ENCODE peak calls at places on chromosomes 3 and 15, in four cellular contexts. D, S, W and A are unnamed samples. For H3K4me1, the result is how much of the 10 kb centered on the place peaks cover.

GRCh38 chr3:11077466-11077865 is 76.8 kb upstream of the HRH1 start:
- DNase-seq in W (no peak), D (no peak), S (no peak), A (peak)

GRCh38 chr3:188385295-188385694 is 231.3 kb downstream of the LPP start:
- DNase-seq in W (no peak), S (no peak), D (no peak), A (no peak)

GRCh38 chr3:185733980-185734724 is 90.7 kb downstream of the IGF2BP2 start:
- DNase-seq in W (peak), S (no peak), D (peak), A (peak)

GRCh38 chr15:27086146-27086545 is 115.2 kb downstream of the GABRG3 start:
- DNase-seq in S (no peak), D (peak), W (no peak), A (no peak)

GRCh38 chr3:184911570-184911969 is 99.6 kb downstream of the VPS8 start:
- DNase-seq in D (no peak), S (no peak), W (no peak), A (no peak)

GRCh38 chr3:119295816-119296484 is 1.8 kb downstream of the ARHGAP31 start:
- DNase-seq in W (no peak), S (no peak), D (no peak), A (no peak)

GRCh38 chr3:183895296-183895695 is 10.6 kb upstream of the PARL start:
- DNase-seq in W (peak), S (no peak), D (peak), A (peak)

GRCh38 chr3:104909721-104910120 is 457.0 kb upstream of the ALCAM start:
- DNase-seq in W (no peak), S (no peak), D (no peak), A (no peak)

GRCh38 chr3:54133196-54133595 is 10.8 kb downstream of the CACNA2D3 start:
- DNase-seq in D (no peak), S (no peak), W (no peak), A (no peak)

GRCh38 chr3:11288786-11289637 is 16.8 kb downstream of the ATG7 start:
- DNase-seq in D (peak), W (peak), S (peak), A (peak)

GRCh38 chr3:46663611-46664135 is 29.8 kb downstream of the ALS2CL start:
- DNase-seq in S (no peak), W (no peak), D (no peak), A (no peak)

GRCh38 chr3:58471025-58471887 is 20.6 kb upstream of the KCTD6 start:
- DNase-seq in W (peak), S (no peak), D (peak), A (peak)

GRCh38 chr3:7204848-7205156 is 343.9 kb downstream of the GRM7 start:
- DNase-seq in D (no peak), S (peak), W (no peak), A (no peak)

GRCh38 chr15:77024273-77025065 is 29.5 kb downstream of the PSTPIP1 start:
- DNase-seq in S (no peak), W (peak), D (peak), A (peak)

GRCh38 chr15:28110416-28110975 is 11.4 kb upstream of the OCA2 start:
- DNase-seq in D (no peak), S (no peak), W (no peak), A (no peak)

GRCh38 chr3:125154800-125155269 is 57.7 kb downstream of the SLC12A8 start:
- DNase-seq in S (no peak), D (no peak), W (no peak), A (no peak)

GRCh38 chr3:46996689-46997452 is 17.4 kb downstream of the NBEAL2 start:
- DNase-seq in S (no peak), D (no peak), W (no peak), A (no peak)

GRCh38 chr15:68608206-68608843 is 29.5 kb downstream of the CORO2B start:
- DNase-seq in S (no peak), W (no peak), D (no peak), A (no peak)

GRCh38 chr3:182562274-182562673 is 231.0 kb upstream of the ATP11B start:
- DNase-seq in D (no peak), W (no peak), S (no peak), A (no peak)

GRCh38 chr15:40511093-40511471 is 40.3 kb downstream of the CHST14 start:
- DNase-seq in W (no peak), S (no peak), D (no peak), A (no peak)

GRCh38 chr3:97389883-97390282 is 374.7 kb upstream of the ARL6 start:
- DNase-seq in S (no peak), D (no peak), W (no peak), A (no peak)

GRCh38 chr3:6532101-6532500 is 328.8 kb upstream of the GRM7 start:
- DNase-seq in W (no peak), S (no peak), D (no peak), A (no peak)

GRCh38 chr3:118108769-118109168 is 925.9 kb downstream of the IGSF11 start:
- DNase-seq in D (no peak), W (no peak), S (no peak), A (peak)

GRCh38 chr3:78317774-78318173 is 1277.9 kb downstream of the ROBO2 start:
- DNase-seq in S (no peak), W (no peak), D (no peak), A (no peak)

GRCh38 chr15:33069161-33069560 is 125.4 kb downstream of the FMN1 start:
- DNase-seq in S (no peak), W (no peak), D (no peak), A (no peak)

GRCh38 chr15:79332824-79333510 is 22.1 kb downstream of the TMED3 start:
- DNase-seq in W (no peak), D (no peak), S (no peak), A (no peak)

GRCh38 chr15:61327019-61327631 is 98.0 kb upstream of the RORA start:
- DNase-seq in D (no peak), S (peak), W (no peak), A (no peak)

GRCh38 chr15:88804257-88804656 is 1.0 kb downstream of the ACAN start:
- DNase-seq in S (no peak), W (no peak), D (no peak), A (no peak)

GRCh38 chr15:38398134-38398533 is 55.8 kb upstream of the FAM98B start:
- DNase-seq in D (no peak), S (no peak), W (peak), A (no peak)

GRCh38 chr15:89837134-89837829 is 22.6 kb upstream of the ANPEP start:
- DNase-seq in D (no peak), S (no peak), W (no peak), A (no peak)

GRCh38 chr3:72336821-72337479 is 511.3 kb downstream of the SHQ1 start:
- DNase-seq in D (peak), S (no peak), W (no peak), A (no peak)

GRCh38 chr3:36077320-36077719 is 303.0 kb upstream of the STAC start:
- DNase-seq in S (no peak), W (no peak), D (no peak), A (no peak)

GRCh38 chr3:64158334-64158733 is 66.9 kb downstream of the PRICKLE2 start:
- DNase-seq in D (no peak), W (no peak), S (no peak), A (no peak)

GRCh38 chr3:100850156-100850555 is 140.9 kb downstream of the TFG start:
- DNase-seq in W (no peak), S (no peak), D (no peak), A (no peak)

GRCh38 chr3:13479332-13479581 is 849 bp upstream of the HDAC11 start:
- DNase-seq in D (peak), S (no peak), W (peak), A (peak)

GRCh38 chr3:29694331-29694730 is 413.5 kb downstream of the RBMS3 start:
- DNase-seq in D (no peak), W (no peak), S (no peak), A (no peak)

GRCh38 chr3:29695201-29695904 is 414.5 kb downstream of the RBMS3 start:
- DNase-seq in W (no peak), S (no peak), D (no peak), A (no peak)

GRCh38 chr3:29693863-29694262 is 413.0 kb downstream of the RBMS3 start:
- DNase-seq in W (no peak), D (no peak), S (no peak), A (peak)

GRCh38 chr3:29695905-29696238 is 415.0 kb downstream of the RBMS3 start:
- DNase-seq in S (no peak), W (no peak), D (no peak), A (no peak)

GRCh38 chr3:29694783-29695182 is 413.9 kb downstream of the RBMS3 start:
- DNase-seq in S (no peak), W (peak), D (no peak), A (peak)
- TF ChIP-seq CHD4 in S (no peak), W (no peak), D (no peak), A (no peak)

GRCh38 chr15:66105286-66105984 is 148.1 kb downstream of the MEGF11 start:
- DNase-seq in D (no peak), W (no peak), S (no peak), A (no peak)

GRCh38 chr15:66107070-66107469 is 146.5 kb downstream of the MEGF11 start:
- DNase-seq in D (no peak), W (no peak), S (no peak), A (no peak)

GRCh38 chr15:66109826-66110225 is 143.7 kb downstream of the MEGF11 start:
- DNase-seq in S (no peak), D (no peak), W (no peak), A (no peak)

GRCh38 chr15:66110788-66111187 is 142.8 kb downstream of the MEGF11 start:
- DNase-seq in S (no peak), D (no peak), W (no peak), A (no peak)

DNA sequence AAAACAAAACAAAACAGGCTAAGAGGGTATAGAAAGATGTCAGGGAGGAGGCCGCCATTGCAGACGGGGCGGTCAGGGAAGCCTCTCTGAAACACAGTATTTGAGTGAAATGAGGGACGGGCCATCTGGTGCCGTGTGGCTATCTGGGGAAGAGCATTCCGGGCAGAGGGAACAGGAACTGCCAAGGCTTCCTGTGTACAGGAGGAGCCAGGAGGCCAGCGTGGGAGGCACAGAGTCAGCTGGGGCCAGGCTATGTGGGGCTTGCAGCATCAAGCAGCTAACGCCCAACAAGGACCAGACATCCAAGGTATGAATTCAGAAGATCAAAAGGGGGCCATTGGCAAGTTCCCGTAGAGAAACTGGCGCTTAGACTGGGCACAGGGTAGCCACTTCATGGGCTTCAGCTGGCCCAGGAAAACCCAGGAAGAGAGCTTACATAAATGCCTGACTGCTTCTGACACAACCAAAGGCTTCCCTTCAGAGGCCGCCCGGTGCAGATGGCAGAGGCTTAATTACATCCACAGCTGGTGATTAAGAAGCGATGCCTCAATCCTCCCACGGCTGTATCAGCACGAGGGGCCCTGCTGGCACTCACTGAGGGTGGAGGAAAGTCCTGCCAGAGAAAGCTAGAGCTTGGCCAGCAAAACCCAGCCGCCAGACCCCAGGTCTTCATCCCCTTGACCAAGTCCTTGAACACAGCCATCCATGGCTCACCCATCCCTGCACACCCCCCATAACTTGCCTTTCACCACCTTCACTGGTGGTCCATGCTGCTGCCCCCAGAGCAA is 144.9 kb downstream of the MEGF11 start:
- DNase-seq in S (no peak), D (no peak), W (no peak), A (no peak)
- H3K4me1 ChIP-seq in S (under half), D (under half), W (under half), A (under half)

DNA sequence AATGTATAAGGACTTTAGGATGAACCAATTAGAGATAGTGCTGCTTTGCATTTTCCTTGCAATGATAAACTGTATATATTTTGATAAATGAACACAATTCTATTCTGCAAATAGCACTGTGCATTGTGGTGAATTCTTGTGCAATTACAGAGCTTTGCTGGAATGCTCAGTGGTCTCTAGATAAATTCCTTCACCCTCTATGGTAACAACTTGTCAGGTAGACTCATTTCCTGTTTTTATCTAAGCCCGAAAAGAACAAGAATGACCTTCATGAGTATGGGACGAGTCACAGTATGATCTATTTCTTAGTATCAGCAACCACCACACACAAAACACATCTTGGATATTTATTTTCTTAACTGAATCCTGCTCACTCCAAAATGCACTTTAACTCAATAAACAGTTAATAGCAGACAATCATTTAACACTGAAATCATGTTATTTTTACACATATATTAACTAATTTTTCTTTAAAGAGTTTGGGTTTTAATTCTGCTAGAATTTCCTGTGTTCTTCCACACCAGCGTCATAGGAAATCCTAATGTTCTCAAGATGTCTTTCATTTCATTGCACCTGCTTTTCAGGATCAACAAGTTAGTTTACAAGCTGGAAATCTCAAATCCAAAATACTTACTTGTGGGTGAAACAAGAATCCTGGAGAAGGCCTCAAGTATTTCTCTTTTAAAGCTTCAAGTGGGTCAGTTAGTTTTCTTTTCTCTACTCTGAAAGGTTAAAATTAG is 551.2 kb downstream of the MECOM start:
- DNase-seq in S (no peak), W (peak), D (no peak), A (no peak)
- H3K27ac ChIP-seq in S (no peak), W (no peak), D (no peak), A (no peak)

GRCh38 chr3:23077126-23077525 is 126.0 kb upstream of the UBE2E2 start:
- DNase-seq in S (no peak), D (no peak), W (no peak), A (no peak)

GRCh38 chr3:23084367-23084766 is 118.8 kb upstream of the UBE2E2 start:
- DNase-seq in D (no peak), S (no peak), W (no peak), A (no peak)

GRCh38 chr3:23075478-23075877 is 127.6 kb upstream of the UBE2E2 start:
- DNase-seq in W (no peak), D (no peak), S (no peak), A (no peak)

GRCh38 chr3:23078735-23079134 is 124.4 kb upstream of the UBE2E2 start:
- DNase-seq in S (no peak), W (no peak), D (no peak), A (no peak)

GRCh38 chr3:23079976-23080375 is 123.2 kb upstream of the UBE2E2 start:
- DNase-seq in W (no peak), D (no peak), S (no peak), A (peak)
- TF ChIP-seq CHD4 in W (no peak), D (no peak), S (no peak), A (no peak)

GRCh38 chr3:33940149-33940548 is 141.7 kb downstream of the PDCD6IP start:
- DNase-seq in D (no peak), W (no peak), S (no peak), A (no peak)

GRCh38 chr3:33940736-33941135 is 142.3 kb downstream of the PDCD6IP start:
- DNase-seq in W (no peak), S (no peak), D (no peak), A (no peak)

GRCh38 chr3:33936921-33937210 is 138.4 kb downstream of the PDCD6IP start:
- DNase-seq in S (no peak), D (no peak), W (no peak), A (no peak)

GRCh38 chr3:33936171-33936920 is 137.9 kb downstream of the PDCD6IP start:
- DNase-seq in S (no peak), W (no peak), D (peak), A (no peak)

DNA sequence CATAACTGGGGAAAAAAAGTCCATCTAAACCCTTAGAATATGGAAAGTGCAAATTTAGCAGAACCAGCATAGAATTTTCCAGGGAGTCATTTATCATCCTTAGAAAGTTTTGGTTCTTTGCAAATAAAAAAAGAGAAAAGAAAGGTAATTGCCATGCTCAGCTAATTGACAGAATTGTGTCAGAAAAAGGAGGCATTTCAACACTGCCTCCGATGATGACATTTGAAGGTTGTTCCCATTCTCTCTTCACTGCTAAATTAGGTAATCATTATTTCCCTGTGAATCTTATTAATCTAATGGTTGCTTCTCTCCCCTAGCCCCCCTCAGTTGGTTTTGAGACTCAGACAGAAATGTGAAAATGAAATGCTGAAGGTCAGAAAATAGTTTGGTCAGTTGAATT is 139.2 kb downstream of the PDCD6IP start:
- DNase-seq in S (no peak), D (no peak), W (no peak), A (no peak)
- H3K4me1 ChIP-seq in S (under half), D (half or more), W (under half), A (under half)

DNA sequence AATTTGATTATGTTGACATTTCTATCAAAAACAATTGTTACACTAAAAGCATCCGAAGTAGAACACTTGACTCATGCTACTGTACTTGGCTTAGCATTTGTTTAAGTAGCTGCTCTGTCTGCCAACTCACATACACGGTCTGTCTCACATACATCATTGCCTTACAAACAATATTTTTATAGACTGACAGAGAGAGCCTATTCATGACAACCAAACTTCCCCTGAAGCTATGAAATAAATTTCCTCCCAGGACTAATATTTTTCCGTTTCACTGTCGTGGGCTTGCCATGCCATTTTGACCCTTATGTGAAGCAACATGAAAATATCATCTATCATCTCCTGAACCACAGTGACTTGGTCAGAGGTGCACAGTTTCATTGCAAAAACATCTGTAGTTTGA is 66.4 kb upstream of the PYGO1 start:
- DNase-seq in S (no peak), D (no peak), W (no peak), A (no peak)
- H3K27ac ChIP-seq in S (no peak), D (no peak), W (no peak), A (no peak)

GRCh38 chr3:196611761-196612483 is 27.6 kb upstream of the NRROS start:
- DNase-seq in S (no peak), W (no peak), D (peak), A (no peak)
- TF ChIP-seq CHD4 in S (no peak), W (no peak), D (no peak), A (no peak)

GRCh38 chr15:82919231-82919886 is 33.2 kb downstream of the HOMER2 start:
- DNase-seq in W (peak), D (no peak), S (no peak), A (peak)

GRCh38 chr15:82923744-82924143 is 28.8 kb downstream of the HOMER2 start:
- DNase-seq in S (no peak), W (no peak), D (no peak), A (no peak)

GRCh38 chr15:82918607-82919230 is 33.8 kb downstream of the HOMER2 start:
- DNase-seq in D (no peak), W (no peak), S (no peak), A (no peak)

GRCh38 chr15:82922737-82923136 is 29.8 kb downstream of the HOMER2 start:
- DNase-seq in D (no peak), W (no peak), S (no peak), A (no peak)

GRCh38 chr15:82921242-82921641 is 31.3 kb downstream of the HOMER2 start:
- DNase-seq in D (no peak), S (no peak), W (no peak), A (no peak)
- H3K4me1 ChIP-seq in D (under half), S (under half), W (half or more), A (under half)